ENCODE peak calls at places on chromosomes 16 and 17, in eight cellular contexts. F, L, V, Z, D, J, B and K are unnamed samples.

GRCh38 chr17:50265212-50265611 is 9.1 kb upstream of the TMEM92 start:
- DNase-seq in F (no peak), L (no peak), Z (no peak), V (no peak), J (no peak), D (no peak), B (no peak), K (no peak)

GRCh38 chr17:83173997-83174858 is 94.8 kb downstream of the METRNL start:
- DNase-seq in D (no peak), F (peak; percentile 55), J (peak; percentile 49), B (no peak), Z (no peak), L (no peak), V (no peak), K (peak; percentile 62)

GRCh38 chr17:70608193-70608592 is 438.9 kb downstream of the KCNJ2 start:
- DNase-seq in F (no peak), Z (no peak), B (no peak), V (no peak), L (no peak), J (no peak), D (no peak), K (no peak)

GRCh38 chr16:49453983-49454382 is 80.4 kb downstream of the C16orf78 start:
- DNase-seq in V (no peak), J (no peak), F (no peak), Z (no peak), D (no peak), L (no peak), B (no peak), K (no peak)

GRCh38 chr16:72760581-72760980 is 287.3 kb downstream of the ZFHX3 start:
- DNase-seq in J (no peak), F (peak; percentile 58), L (no peak), D (no peak), V (peak; percentile 23), Z (no peak), B (no peak), K (no peak)

GRCh38 chr16:16014329-16015224 is 65.2 kb downstream of the ABCC1 start:
- DNase-seq in F (peak; percentile 75), D (no peak), J (peak; percentile 33), B (no peak), Z (no peak), L (no peak), V (no peak), K (peak; percentile 32)

GRCh38 chr16:17331071-17331521 is 139.7 kb downstream of the XYLT1 start:
- DNase-seq in Z (no peak), F (no peak), V (no peak), J (no peak), D (no peak), L (no peak), B (no peak), K (peak; percentile 61)

GRCh38 chr16:86245895-86246294 is 264.4 kb upstream of the FOXF1 start:
- DNase-seq in V (no peak), D (no peak), F (no peak), B (no peak), J (no peak), L (no peak), Z (no peak), K (no peak)

GRCh38 chr17:74190807-74191206 is 12.7 kb upstream of the RPL38 start:
- DNase-seq in V (peak; percentile 27), D (no peak), J (no peak), Z (no peak), L (no peak), F (peak; percentile 46), B (no peak), K (peak; percentile 57)

GRCh38 chr17:39171933-39172332 is 6.0 kb upstream of the ARL5C start:
- DNase-seq in V (no peak), D (no peak), J (no peak), F (no peak), B (no peak), Z (no peak), L (no peak), K (no peak)

GRCh38 chr17:45241315-45242011 is 19.8 kb downstream of the FMNL1 start:
- DNase-seq in D (no peak), V (no peak), L (no peak), B (peak; percentile 49), J (no peak), F (no peak), Z (peak; percentile 36), K (no peak)